ENCODE peak calls at places on chromosomes 16 and 17, in ten cellular contexts. K is NB4, L is endothelial cell, M is left lung, C is psoas muscle, F is tibial nerve, N is choroid plexus epithelial cell, A is astrocyte, U is adrenal gland, E is AG10803. R is an unnamed sample.

GRCh38 chr17:16866436-16866835 is 105.5 kb downstream of the TNFRSF13B start:
- DNase-seq in K (no peak), L (no peak), M (no peak), C (no peak), F (no peak), N (no peak), A (no peak), U (no peak), E (no peak), R (no peak)

GRCh38 chr17:12959441-12959840 is 58.4 kb downstream of the ELAC2 start:
- DNase-seq in K (peak), L (no peak), M (no peak), C (no peak), F (no peak), N (peak), A (peak), U (no peak), E (peak), R (no peak)

GRCh38 chr17:77124192-77124908 is 16.4 kb upstream of the SEC14L1 start:
- DNase-seq in K (no peak), L (peak), M (no peak), C (no peak), F (peak), N (peak), A (peak), U (peak), E (peak), R (no peak)

GRCh38 chr17:49495842-49496182 is 719 bp downstream of the NGFR start:
- DNase-seq in K (no peak), L (no peak), M (no peak), C (no peak), F (no peak), N (no peak), A (no peak), U (no peak), E (no peak), R (no peak)

GRCh38 chr16:75169899-75170405 is 21.6 kb downstream of the ZFP1 start:
- DNase-seq in K (no peak), L (no peak), M (no peak), C (no peak), F (no peak), N (no peak), A (no peak), U (no peak), E (no peak), R (no peak)

GRCh38 chr16:24568392-24568791 is 29.0 kb downstream of the RBBP6 start:
- DNase-seq in K (peak), L (no peak), M (no peak), C (no peak), F (no peak), N (peak), A (peak), U (no peak), E (peak), R (no peak)

GRCh38 chr16:12061336-12062055 is 85.0 kb downstream of the SNX29 start:
- DNase-seq in K (peak), L (no peak), M (no peak), C (no peak), F (no peak), N (peak), A (peak), U (no peak), E (no peak), R (no peak)

GRCh38 chr16:53745753-53746258 is 41.9 kb downstream of the FTO start:
- DNase-seq in K (no peak), L (no peak), M (no peak), C (no peak), F (no peak), N (no peak), A (peak), U (no peak), E (peak), R (no peak)

GRCh38 chr17:35727635-35728034 is 3.8 kb upstream of the RASL10B start:
- DNase-seq in K (no peak), L (no peak), M (no peak), C (no peak), F (no peak), N (no peak), A (no peak), U (no peak), E (no peak), R (no peak)

GRCh38 chr17:48497103-48497502 is 33.7 kb downstream of the HOXB1 start:
- DNase-seq in K (no peak), L (no peak), M (no peak), C (no peak), F (no peak), N (no peak), A (peak), U (no peak), E (peak), R (no peak)

GRCh38 chr16:54054237-54054780 is 232.3 kb downstream of the IRX3 start:
- DNase-seq in K (no peak), L (no peak), M (no peak), C (no peak), F (no peak), N (no peak), A (no peak), U (no peak), E (no peak), R (no peak)

GRCh38 chr16:74625500-74626350 is 18.8 kb upstream of the GLG1 start:
- DNase-seq in K (no peak), L (no peak), M (no peak), C (no peak), F (no peak), N (no peak), A (no peak), U (no peak), E (no peak), R (no peak)

GRCh38 chr16:3020604-3021448 is 658 bp downstream of the TNFRSF12A start:
- DNase-seq in K (peak), L (no peak), M (peak), C (peak), F (peak), N (peak), A (peak), U (peak), E (peak), R (peak)

GRCh38 chr16:72596373-72596772 is 424.4 kb upstream of the PMFBP1 start:
- DNase-seq in K (no peak), L (no peak), M (no peak), C (no peak), F (no peak), N (no peak), A (no peak), U (no peak), E (no peak), R (no peak)

GRCh38 chr16:84478172-84478948 is 26.1 kb downstream of the MEAK7 start:
- DNase-seq in K (peak), L (no peak), M (no peak), C (no peak), F (no peak), N (peak), A (peak), U (peak), E (peak), R (no peak)

GRCh38 chr17:78343099-78343432 is 16.8 kb downstream of the SOCS3 start:
- DNase-seq in K (peak), L (no peak), M (peak), C (peak), F (peak), N (peak), A (peak), U (peak), E (peak), R (no peak)

GRCh38 chr17:70478883-70479282 is 309.6 kb downstream of the KCNJ2 start:
- DNase-seq in K (no peak), L (no peak), M (no peak), C (no peak), F (peak), N (no peak), A (no peak), U (no peak), E (no peak), R (no peak)

GRCh38 chr17:9386401-9386800 is 189.2 kb downstream of the STX8 start:
- DNase-seq in K (no peak), L (peak), M (no peak), C (no peak), F (no peak), N (peak), A (no peak), U (no peak), E (no peak), R (no peak)

GRCh38 chr17:76232342-76232741 is 8.0 kb downstream of the RNF157 start:
- DNase-seq in K (no peak), L (no peak), M (no peak), C (no peak), F (no peak), N (peak), A (peak), U (no peak), E (peak), R (no peak)

GRCh38 chr17:30243568-30243967 is 8.1 kb upstream of the SLC6A4 start:
- DNase-seq in K (no peak), L (no peak), M (no peak), C (no peak), F (no peak), N (no peak), A (no peak), U (no peak), E (no peak), R (no peak)

GRCh38 chr16:51951668-51952298 is 595.2 kb downstream of the TOX3 start:
- DNase-seq in K (no peak), L (no peak), M (no peak), C (no peak), F (no peak), N (no peak), A (no peak), U (peak), E (no peak), R (no peak)

GRCh38 chr16:29909398-29909797 is 9.1 kb downstream of the ASPHD1 start:
- DNase-seq in K (peak), L (no peak), M (no peak), C (no peak), F (no peak), N (peak), A (no peak), U (no peak), E (peak), R (no peak)

GRCh38 chr17:28524476-28525415 is 18.6 kb downstream of the FOXN1 start:
- DNase-seq in K (no peak), L (no peak), M (peak), C (no peak), F (no peak), N (peak), A (peak), U (no peak), E (peak), R (no peak)

GRCh38 chr17:80151333-80151732 is 4.4 kb upstream of the EIF4A3 start:
- DNase-seq in K (peak), L (no peak), M (no peak), C (no peak), F (no peak), N (peak), A (peak), U (no peak), E (peak), R (no peak)

GRCh38 chr17:65545708-65546523 is 15.5 kb downstream of the AXIN2 start:
- DNase-seq in K (no peak), L (no peak), M (no peak), C (no peak), F (no peak), N (no peak), A (no peak), U (no peak), E (no peak), R (no peak)

GRCh38 chr17:82374626-82375331 is 3.2 kb downstream of the UTS2R start:
- DNase-seq in K (no peak), L (no peak), M (peak), C (no peak), F (no peak), N (no peak), A (no peak), U (no peak), E (no peak), R (no peak)

GRCh38 chr16:19696312-19696711 is 21.7 kb downstream of the KNOP1 start:
- DNase-seq in K (no peak), L (no peak), M (no peak), C (peak), F (peak), N (peak), A (peak), U (peak), E (peak), R (no peak)

GRCh38 chr16:85502357-85502756 is 110.8 kb upstream of the GSE1 start:
- DNase-seq in K (no peak), L (no peak), M (no peak), C (no peak), F (no peak), N (no peak), A (no peak), U (no peak), E (no peak), R (no peak)

GRCh38 chr17:59837362-59838195 is 55.2 kb downstream of the TUBD1 start:
- DNase-seq in K (peak), L (peak), M (no peak), C (no peak), F (peak), N (peak), A (peak), U (peak), E (peak), R (peak)

GRCh38 chr17:71334041-71334781 is 786.6 kb upstream of the SOX9 start:
- DNase-seq in K (no peak), L (no peak), M (no peak), C (no peak), F (no peak), N (peak), A (no peak), U (no peak), E (peak), R (no peak)

GRCh38 chr17:29346462-29346861 is 43.7 kb upstream of the TAOK1 start:
- DNase-seq in K (no peak), L (no peak), M (no peak), C (no peak), F (no peak), N (no peak), A (no peak), U (no peak), E (no peak), R (no peak)

GRCh38 chr17:76469076-76469990 is 1.9 kb downstream of the AANAT start:
- DNase-seq in K (no peak), L (no peak), M (peak), C (no peak), F (no peak), N (no peak), A (no peak), U (no peak), E (no peak), R (no peak)

GRCh38 chr16:90018297-90019200 is 707 bp downstream of the DBNDD1 start:
- DNase-seq in K (no peak), L (peak), M (no peak), C (no peak), F (no peak), N (no peak), A (no peak), U (no peak), E (no peak), R (no peak)

DNA sequence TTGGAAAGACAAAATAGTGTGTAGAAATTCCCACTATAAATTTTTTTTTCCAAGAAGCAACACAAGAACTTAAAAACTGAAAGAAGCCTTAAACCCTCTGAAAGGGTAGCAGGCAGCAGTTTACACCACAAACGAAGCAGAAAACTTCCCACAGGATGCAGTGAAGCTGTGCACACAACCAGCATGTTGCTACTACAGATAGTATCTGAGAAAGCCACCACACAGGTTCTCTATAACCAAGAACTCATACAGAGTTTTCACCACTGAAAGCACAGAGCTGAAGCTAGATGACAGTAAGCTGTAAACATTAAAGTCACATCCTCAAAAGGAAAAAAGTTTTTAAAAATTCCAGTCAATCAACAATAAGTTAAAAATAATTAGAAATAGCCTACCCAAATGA is 333.6 kb upstream of the MON1B start:
- DNase-seq in K (no peak), L (no peak), M (no peak), C (no peak), F (no peak), N (no peak), A (no peak), U (no peak), E (no peak), R (no peak)
- TF ChIP-seq CTCF in K (no peak), L (no peak), M (no peak), C (no peak), F (no peak), N (no peak), A (no peak), U (no peak), E (no peak), R (no peak)

GRCh38 chr17:42016952-42017865 is at the start of gene DNAJC7:
- DNase-seq in K (peak), L (peak), M (peak), C (peak), F (peak), N (peak), A (peak), U (peak), E (peak), R (peak)
- TF ChIP-seq CTCF in K (no peak), L (no peak), M (no peak), C (no peak), F (no peak), N (no peak), A (no peak), U (no peak), E (no peak), R (no peak)

GRCh38 chr16:21673469-21673868 is 9.7 kb downstream of the OTOA start:
- DNase-seq in K (no peak), L (no peak), M (no peak), C (no peak), F (no peak), N (no peak), A (no peak), U (no peak), E (no peak), R (no peak)
- TF ChIP-seq CTCF in K (no peak), L (no peak), M (no peak), C (no peak), F (no peak), N (no peak), A (no peak), U (no peak), E (no peak), R (no peak)

GRCh38 chr17:39580082-39580468 is 27.6 kb downstream of the NEUROD2 start:
- DNase-seq in K (no peak), L (no peak), M (no peak), C (no peak), F (no peak), N (no peak), A (no peak), U (no peak), E (no peak), R (no peak)
- TF ChIP-seq CTCF in K (no peak), L (no peak), M (no peak), C (no peak), F (no peak), N (no peak), A (no peak), U (no peak), E (no peak), R (no peak)

GRCh38 chr16:56277040-56277439 is 85.8 kb downstream of the GNAO1 start:
- DNase-seq in K (no peak), L (peak), M (no peak), C (no peak), F (no peak), N (no peak), A (no peak), U (no peak), E (no peak), R (no peak)
- TF ChIP-seq CTCF in K (no peak), L (peak), M (no peak), C (no peak), F (no peak), N (peak), A (peak), U (no peak), E (peak), R (no peak)

DNA sequence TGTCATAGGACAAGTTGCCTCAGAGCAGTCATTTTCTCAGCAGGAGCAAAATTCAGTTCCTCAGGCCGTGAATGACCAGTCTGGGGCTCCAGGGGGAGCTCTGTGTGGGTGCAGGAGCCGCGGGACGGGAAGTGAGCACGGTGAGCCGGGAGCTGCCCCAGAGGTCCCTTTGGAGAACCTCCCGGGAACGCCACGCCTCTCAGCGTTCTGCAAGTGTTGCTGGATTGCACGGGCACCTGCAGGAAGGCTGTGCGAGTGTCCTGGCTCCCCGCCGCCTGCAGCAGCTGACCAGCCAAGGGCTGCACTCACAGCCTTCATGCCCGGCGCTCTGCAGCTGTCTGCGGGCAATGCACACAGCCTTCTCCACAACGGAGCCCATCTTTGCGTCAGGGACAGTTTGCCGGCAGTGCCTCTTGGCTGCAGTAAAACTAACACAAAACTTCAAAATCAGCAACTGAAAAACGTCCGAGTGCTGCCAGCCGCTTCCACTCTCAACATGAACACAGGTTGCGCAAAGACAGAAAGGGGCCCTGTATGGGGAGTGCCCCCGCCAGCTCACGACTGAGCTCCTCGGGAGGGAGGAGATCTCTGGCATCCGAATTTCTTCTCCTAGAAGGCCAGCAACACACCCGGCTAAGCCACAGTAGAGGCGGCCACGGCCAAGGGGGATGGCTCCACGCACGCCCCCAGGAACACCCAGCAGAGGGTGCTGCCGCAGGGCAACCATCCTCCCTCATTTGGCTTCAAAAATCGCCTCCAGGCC is 16.0 kb downstream of the NDUFAF8 start:
- DNase-seq in K (peak), L (peak), M (peak), C (peak), F (peak), N (peak), A (peak), U (peak), E (peak), R (no peak)
- TF ChIP-seq CTCF in K (peak), L (no peak), M (peak), C (peak), F (peak), N (peak), A (peak), U (peak), E (peak), R (no peak)

GRCh38 chr17:62987136-62987535 is 21.1 kb downstream of the TANC2 start:
- DNase-seq in K (no peak), L (no peak), M (no peak), C (no peak), F (no peak), N (no peak), A (no peak), U (no peak), E (no peak), R (no peak)
- TF ChIP-seq CTCF in K (peak), L (peak), M (no peak), C (no peak), F (no peak), N (peak), A (peak), U (no peak), E (peak), R (no peak)

DNA sequence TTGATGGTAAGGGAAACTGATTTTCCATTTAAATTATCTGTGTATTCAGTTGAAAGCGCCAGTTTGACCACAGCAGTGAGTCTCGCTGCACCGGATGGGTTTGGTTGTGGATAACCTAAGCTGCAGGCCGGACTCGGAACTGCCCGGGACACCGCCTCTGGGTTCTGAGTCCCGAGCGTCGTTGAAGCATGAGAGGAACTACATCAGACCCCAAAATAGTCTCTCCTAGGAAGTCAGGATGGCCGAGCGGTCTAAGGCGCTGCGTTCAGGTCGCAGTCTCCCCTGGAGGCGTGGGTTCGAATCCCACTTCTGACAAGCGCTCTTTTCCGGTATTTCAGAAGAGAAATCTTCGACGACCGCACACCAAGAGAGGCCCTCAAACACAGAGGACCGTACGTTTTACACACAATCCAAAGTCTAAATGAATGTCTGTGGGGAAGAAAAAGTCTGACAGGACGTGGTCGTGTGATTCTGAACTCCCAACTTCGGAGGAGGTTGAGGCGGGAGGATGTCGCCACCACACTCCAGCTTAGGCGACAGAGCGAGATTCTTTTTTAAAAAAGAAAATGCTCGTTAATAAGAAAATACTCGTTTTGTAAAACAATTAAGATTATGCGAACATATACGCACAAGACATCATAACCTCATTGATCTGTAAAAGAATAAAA is 15.4 kb upstream of the PLLP start:
- DNase-seq in K (peak), L (peak), M (peak), C (peak), F (peak), N (peak), A (peak), U (peak), E (peak), R (peak)
- TF ChIP-seq CTCF in K (no peak), L (peak), M (peak), C (peak), F (no peak), N (peak), A (peak), U (peak), E (peak), R (peak)

DNA sequence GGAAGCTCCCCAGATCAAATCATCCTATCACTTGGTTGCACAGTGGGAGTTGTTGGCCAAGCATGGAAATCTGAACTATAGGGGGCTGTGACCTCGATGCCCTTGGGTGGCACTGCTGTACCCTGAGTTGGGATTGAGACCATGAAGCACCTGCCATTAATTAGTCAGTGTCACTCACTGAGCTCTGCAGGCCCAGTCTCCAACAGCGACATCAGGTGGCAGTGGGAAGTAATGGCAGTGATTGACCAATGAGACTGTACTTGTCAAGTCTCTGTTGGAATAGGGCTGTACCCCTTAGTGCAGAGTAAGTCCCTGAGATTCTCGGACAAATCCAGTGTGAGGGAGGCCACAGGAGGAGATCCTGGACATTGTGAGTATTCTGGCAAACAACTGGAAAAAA is 118.0 kb upstream of the RPL38 start:
- DNase-seq in K (peak), L (no peak), M (no peak), C (no peak), F (no peak), N (peak), A (no peak), U (no peak), E (no peak), R (no peak)
- TF ChIP-seq CTCF in K (peak), L (peak), M (no peak), C (no peak), F (no peak), N (peak), A (no peak), U (no peak), E (peak), R (no peak)

R was measured in natural killer cell.